ENCODE peak calls at places on chromosomes 4 and X, in six cellular contexts. Z is T1000; Q is lung; M is activated naive CD4-positive, alpha-beta T cell treated with anti-CD3 and anti-CD28 coated beads for 36 hours; W is CD8-positive, alpha-beta memory T cell; R is stimulated activated CD4-positive, alpha-beta T cell treated with anti-CD3 and anti-CD28 coated beads, Interleukin-1b, Interleukin-23, amount 100 ng/mL, for 24 hours. P is an unnamed sample.
A peak's percentile ranks its signal among the peaks of the same experiment; 100 is the strongest.

GRCh38 chrX:80876877-80877276 is 67.2 kb upstream of the BRWD3 start:
- DNase-seq in Z (no peak), Q (no peak), M (no peak), W (no peak), R (no peak), P (peak; percentile 11)

GRCh38 chrX:110743679-110744340 is 51.8 kb downstream of the CHRDL1 start:
- DNase-seq in Z (no peak), Q (no peak), M (no peak), W (no peak), R (no peak), P (peak; percentile 90)

GRCh38 chr4:107791902-107792301 is 32.8 kb upstream of the SGMS2 start:
- DNase-seq in Z (no peak), Q (no peak), M (no peak), W (no peak), R (no peak), P (no peak)

GRCh38 chr4:105122334-105122733 is 24.3 kb upstream of the TET2 start:
- DNase-seq in Z (peak; percentile 12), Q (no peak), M (no peak), W (no peak), R (no peak), P (peak; percentile 44)

GRCh38 chr4:101977096-101977495 is 186.6 kb downstream of the BANK1 start:
- DNase-seq in Z (peak; percentile 56), Q (peak; percentile 36), M (no peak), W (no peak), R (no peak), P (peak; percentile 83)

GRCh38 chr4:24279911-24280375 is 304.4 kb downstream of the DHX15 start:
- DNase-seq in Z (no peak), Q (no peak), M (no peak), W (no peak), R (no peak), P (no peak)

GRCh38 chr4:76153356-76153755 is 5.2 kb upstream of the NUP54 start:
- DNase-seq in Z (no peak), Q (no peak), M (no peak), W (no peak), R (no peak), P (peak; percentile 66)

GRCh38 chr4:25807101-25807728 is 55.6 kb downstream of the SEL1L3 start:
- DNase-seq in Z (no peak), Q (no peak), M (no peak), W (no peak), R (no peak), P (no peak)

GRCh38 chrX:3191821-3192220 is 150.6 kb downstream of the ARSF start:
- DNase-seq in Z (no peak), Q (no peak), M (no peak), W (no peak), R (no peak), P (no peak)

GRCh38 chr4:76954489-76954888 is 4.9 kb downstream of the SEPTIN11 start:
- DNase-seq in Z (no peak), Q (no peak), M (no peak), W (no peak), R (no peak), P (no peak)

GRCh38 chr4:140300271-140300970 is 73.0 kb upstream of the SCOC start:
- DNase-seq in Z (peak; percentile 19), Q (no peak), M (peak; percentile 23), W (no peak), R (no peak), P (no peak)

GRCh38 chrX:49725401-49725800 is 29.6 kb upstream of the PAGE1 start:
- DNase-seq in Z (no peak), Q (no peak), M (no peak), W (no peak), R (no peak), P (no peak)

GRCh38 chr4:92071587-92071986 is 232.2 kb upstream of the GRID2 start:
- DNase-seq in Z (no peak), Q (no peak), M (no peak), W (no peak), R (no peak), P (no peak)

P was measured in foreskin melanocyte.